ENCODE peak calls at places on chromosomes 4 and X, in six cellular contexts. One of them, this sample, is unnamed.

GRCh38 chrX:113741744-113742143 is 842.1 kb upstream of the HTR2C start:
- DNase-seq in CD8-positive, alpha-beta T cell: no peak
- DNase-seq in neural progenitor cell: peak; percentile 55
- DNase-seq in CD4-positive, CD25-positive, alpha-beta regulatory T cell: no peak
- DNase-seq in HCT116: peak; percentile 18
- DNase-seq in endodermal cell: peak; percentile 59
- DNase-seq in this sample: no peak

GRCh38 chr4:185573651-185574199 is 38.4 kb upstream of the PDLIM3 start:
- DNase-seq in CD8-positive, alpha-beta T cell: no peak
- DNase-seq in neural progenitor cell: peak; percentile 54
- DNase-seq in CD4-positive, CD25-positive, alpha-beta regulatory T cell: no peak
- DNase-seq in HCT116: peak; percentile 91
- DNase-seq in endodermal cell: peak; percentile 87
- DNase-seq in this sample: no peak

GRCh38 chr4:7814451-7814850 is 125.2 kb downstream of the AFAP1 start:
- DNase-seq in CD8-positive, alpha-beta T cell: no peak
- DNase-seq in neural progenitor cell: no peak
- DNase-seq in CD4-positive, CD25-positive, alpha-beta regulatory T cell: no peak
- DNase-seq in HCT116: no peak
- DNase-seq in endodermal cell: no peak
- DNase-seq in this sample: no peak

GRCh38 chrX:47595701-47596655 is 13.7 kb downstream of the TIMP1 start:
- DNase-seq in CD8-positive, alpha-beta T cell: peak; percentile 48
- DNase-seq in neural progenitor cell: no peak
- DNase-seq in CD4-positive, CD25-positive, alpha-beta regulatory T cell: no peak
- DNase-seq in HCT116: no peak
- DNase-seq in endodermal cell: no peak
- DNase-seq in this sample: no peak

GRCh38 chrX:139881572-139881971 is 51.3 kb downstream of the ATP11C start:
- DNase-seq in CD8-positive, alpha-beta T cell: no peak
- DNase-seq in neural progenitor cell: no peak
- DNase-seq in CD4-positive, CD25-positive, alpha-beta regulatory T cell: no peak
- DNase-seq in HCT116: no peak
- DNase-seq in endodermal cell: no peak
- DNase-seq in this sample: no peak

GRCh38 chrX:10617964-10618342 is 2.4 kb downstream of the MID1 start:
- DNase-seq in CD8-positive, alpha-beta T cell: no peak
- DNase-seq in neural progenitor cell: no peak
- DNase-seq in CD4-positive, CD25-positive, alpha-beta regulatory T cell: no peak
- DNase-seq in HCT116: no peak
- DNase-seq in endodermal cell: no peak
- DNase-seq in this sample: no peak

GRCh38 chrX:40471965-40472648 is 108.7 kb upstream of the ATP6AP2 start:
- DNase-seq in CD8-positive, alpha-beta T cell: peak; percentile 53
- DNase-seq in neural progenitor cell: peak; percentile 48
- DNase-seq in CD4-positive, CD25-positive, alpha-beta regulatory T cell: no peak
- DNase-seq in HCT116: no peak
- DNase-seq in endodermal cell: peak; percentile 87
- DNase-seq in this sample: no peak

GRCh38 chr4:92381640-92382039 is 77.9 kb downstream of the GRID2 start:
- DNase-seq in CD8-positive, alpha-beta T cell: no peak
- DNase-seq in neural progenitor cell: no peak
- DNase-seq in CD4-positive, CD25-positive, alpha-beta regulatory T cell: no peak
- DNase-seq in HCT116: no peak
- DNase-seq in endodermal cell: no peak
- DNase-seq in this sample: no peak

GRCh38 chrX:139862208-139862607 is 70.6 kb downstream of the ATP11C start:
- DNase-seq in CD8-positive, alpha-beta T cell: no peak
- DNase-seq in neural progenitor cell: no peak
- DNase-seq in CD4-positive, CD25-positive, alpha-beta regulatory T cell: no peak
- DNase-seq in HCT116: no peak
- DNase-seq in endodermal cell: no peak
- DNase-seq in this sample: no peak

GRCh38 chrX:132740316-132741123 is 217.9 kb downstream of the HS6ST2 start:
- DNase-seq in CD8-positive, alpha-beta T cell: no peak
- DNase-seq in neural progenitor cell: peak; percentile 85
- DNase-seq in CD4-positive, CD25-positive, alpha-beta regulatory T cell: no peak
- DNase-seq in HCT116: no peak
- DNase-seq in endodermal cell: no peak
- DNase-seq in this sample: no peak

GRCh38 chr4:112951362-112951962 is 98.0 kb upstream of the ANK2 start:
- DNase-seq in CD8-positive, alpha-beta T cell: no peak
- DNase-seq in neural progenitor cell: no peak
- DNase-seq in CD4-positive, CD25-positive, alpha-beta regulatory T cell: peak; percentile 5
- DNase-seq in HCT116: no peak
- DNase-seq in endodermal cell: no peak
- DNase-seq in this sample: no peak

GRCh38 chrX:111519215-111519614 is 7.8 kb downstream of the SERTM2 start:
- DNase-seq in CD8-positive, alpha-beta T cell: no peak
- DNase-seq in neural progenitor cell: peak; percentile 70
- DNase-seq in CD4-positive, CD25-positive, alpha-beta regulatory T cell: no peak
- DNase-seq in HCT116: no peak
- DNase-seq in endodermal cell: no peak
- DNase-seq in this sample: no peak

GRCh38 chr4:166459616-166460015 is 586.6 kb downstream of the TLL1 start:
- DNase-seq in CD8-positive, alpha-beta T cell: no peak
- DNase-seq in neural progenitor cell: no peak
- DNase-seq in CD4-positive, CD25-positive, alpha-beta regulatory T cell: no peak
- DNase-seq in HCT116: no peak
- DNase-seq in endodermal cell: no peak
- DNase-seq in this sample: no peak

GRCh38 chr4:100539706-100540105 is 21.9 kb upstream of the EMCN start:
- DNase-seq in CD8-positive, alpha-beta T cell: no peak
- DNase-seq in neural progenitor cell: no peak
- DNase-seq in CD4-positive, CD25-positive, alpha-beta regulatory T cell: no peak
- DNase-seq in HCT116: no peak
- DNase-seq in endodermal cell: no peak
- DNase-seq in this sample: no peak

GRCh38 chr4:140355288-140355687 is 18.2 kb upstream of the SCOC start:
- DNase-seq in CD8-positive, alpha-beta T cell: no peak
- DNase-seq in neural progenitor cell: no peak
- DNase-seq in CD4-positive, CD25-positive, alpha-beta regulatory T cell: no peak
- DNase-seq in HCT116: no peak
- DNase-seq in endodermal cell: no peak
- DNase-seq in this sample: no peak

GRCh38 chr4:171846232-171846631 is 33.0 kb downstream of the GALNTL6 start:
- DNase-seq in CD8-positive, alpha-beta T cell: no peak
- DNase-seq in neural progenitor cell: peak; percentile 83
- DNase-seq in CD4-positive, CD25-positive, alpha-beta regulatory T cell: no peak
- DNase-seq in HCT116: peak; percentile 42
- DNase-seq in endodermal cell: peak; percentile 95
- DNase-seq in this sample: no peak

GRCh38 chr4:2860391-2861348 is 17.0 kb downstream of the ADD1 start:
- DNase-seq in CD8-positive, alpha-beta T cell: no peak
- DNase-seq in neural progenitor cell: peak; percentile 27
- DNase-seq in CD4-positive, CD25-positive, alpha-beta regulatory T cell: no peak
- DNase-seq in HCT116: no peak
- DNase-seq in endodermal cell: peak; percentile 61
- DNase-seq in this sample: no peak

GRCh38 chrX:115058276-115058675 is 40.9 kb upstream of the IL13RA2 start:
- DNase-seq in CD8-positive, alpha-beta T cell: no peak
- DNase-seq in neural progenitor cell: no peak
- DNase-seq in CD4-positive, CD25-positive, alpha-beta regulatory T cell: no peak
- DNase-seq in HCT116: no peak
- DNase-seq in endodermal cell: no peak
- DNase-seq in this sample: no peak

GRCh38 chr4:123856689-123857545 is 460.3 kb downstream of the SPRY1 start:
- DNase-seq in CD8-positive, alpha-beta T cell: no peak
- DNase-seq in neural progenitor cell: peak; percentile 67
- DNase-seq in CD4-positive, CD25-positive, alpha-beta regulatory T cell: no peak
- DNase-seq in HCT116: no peak
- DNase-seq in endodermal cell: peak; percentile 79
- DNase-seq in this sample: no peak

DNA sequence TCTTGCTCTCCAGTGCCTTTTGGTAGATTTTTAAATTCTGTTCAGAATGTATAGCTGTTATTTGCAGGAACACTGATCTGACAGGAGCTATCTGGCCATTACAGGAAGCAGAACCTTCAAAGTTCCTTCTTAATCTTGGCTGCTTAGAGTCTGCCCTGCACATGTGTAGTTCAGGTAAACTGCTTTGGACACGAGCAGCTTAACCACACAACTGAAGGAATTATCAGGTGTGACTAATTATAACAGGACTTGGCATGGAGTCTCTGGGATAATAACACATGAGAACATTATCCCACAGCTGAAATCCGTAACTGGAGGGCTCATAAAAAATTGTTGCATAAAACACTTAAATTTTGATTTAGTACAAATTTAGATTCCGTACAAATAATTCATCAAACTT is 11.6 kb upstream of the ING2 start:
- DNase-seq in CD8-positive, alpha-beta T cell: no peak
- DNase-seq in neural progenitor cell: no peak
- DNase-seq in CD4-positive, CD25-positive, alpha-beta regulatory T cell: no peak
- DNase-seq in HCT116: no peak
- DNase-seq in endodermal cell: no peak
- DNase-seq in this sample: no peak
- H3K4me1 ChIP-seq in CD8-positive, alpha-beta T cell: no peaks in the 10 kb centered on the region
- H3K4me1 ChIP-seq in neural progenitor cell: peaks cover 7% of the 10 kb centered on the region
- H3K4me1 ChIP-seq in CD4-positive, CD25-positive, alpha-beta regulatory T cell: no peaks in the 10 kb centered on the region
- H3K4me1 ChIP-seq in HCT116: peaks cover 11% of the 10 kb centered on the region
- H3K4me1 ChIP-seq in endodermal cell: no peaks in the 10 kb centered on the region
- H3K4me1 ChIP-seq in this sample: no peaks in the 10 kb centered on the region

GRCh38 chr4:680091-680490 is 5.7 kb downstream of the MYL5 start:
- DNase-seq in CD8-positive, alpha-beta T cell: no peak
- DNase-seq in neural progenitor cell: no peak
- DNase-seq in CD4-positive, CD25-positive, alpha-beta regulatory T cell: no peak
- DNase-seq in HCT116: no peak
- DNase-seq in endodermal cell: no peak
- DNase-seq in this sample: no peak
- H3K4me1 ChIP-seq in CD8-positive, alpha-beta T cell: peaks cover 19% of the 10 kb centered on the region
- H3K4me1 ChIP-seq in neural progenitor cell: peaks cover 8% of the 10 kb centered on the region
- H3K4me1 ChIP-seq in CD4-positive, CD25-positive, alpha-beta regulatory T cell: peaks cover 21% of the 10 kb centered on the region
- H3K4me1 ChIP-seq in HCT116: peaks cover 58% of the 10 kb centered on the region
- H3K4me1 ChIP-seq in endodermal cell: no peaks in the 10 kb centered on the region
- H3K4me1 ChIP-seq in this sample: peaks cover 5% of the 10 kb centered on the region

GRCh38 chr4:155675709-155676429 is 9.2 kb downstream of the GUCY1A1 start:
- DNase-seq in CD8-positive, alpha-beta T cell: no peak
- DNase-seq in neural progenitor cell: peak; percentile 24
- DNase-seq in CD4-positive, CD25-positive, alpha-beta regulatory T cell: no peak
- DNase-seq in HCT116: no peak
- DNase-seq in endodermal cell: no peak
- DNase-seq in this sample: no peak

GRCh38 chr4:155672342-155672741 is 5.7 kb downstream of the GUCY1A1 start:
- DNase-seq in CD8-positive, alpha-beta T cell: no peak
- DNase-seq in neural progenitor cell: no peak
- DNase-seq in CD4-positive, CD25-positive, alpha-beta regulatory T cell: no peak
- DNase-seq in HCT116: no peak
- DNase-seq in endodermal cell: no peak
- DNase-seq in this sample: no peak

GRCh38 chr4:155676430-155676825 is 9.8 kb downstream of the GUCY1A1 start:
- DNase-seq in CD8-positive, alpha-beta T cell: no peak
- DNase-seq in neural progenitor cell: peak; percentile 14
- DNase-seq in CD4-positive, CD25-positive, alpha-beta regulatory T cell: no peak
- DNase-seq in HCT116: no peak
- DNase-seq in endodermal cell: no peak
- DNase-seq in this sample: no peak

GRCh38 chr4:155673453-155673979 is 6.9 kb downstream of the GUCY1A1 start:
- DNase-seq in CD8-positive, alpha-beta T cell: no peak
- DNase-seq in neural progenitor cell: no peak
- DNase-seq in CD4-positive, CD25-positive, alpha-beta regulatory T cell: no peak
- DNase-seq in HCT116: no peak
- DNase-seq in endodermal cell: no peak
- DNase-seq in this sample: no peak

GRCh38 chr4:155674669-155675071 is 8.0 kb downstream of the GUCY1A1 start:
- DNase-seq in CD8-positive, alpha-beta T cell: no peak
- DNase-seq in neural progenitor cell: no peak
- DNase-seq in CD4-positive, CD25-positive, alpha-beta regulatory T cell: no peak
- DNase-seq in HCT116: no peak
- DNase-seq in endodermal cell: no peak
- DNase-seq in this sample: no peak
- H3K4me1 ChIP-seq in CD8-positive, alpha-beta T cell: no peaks in the 10 kb centered on the region
- H3K4me1 ChIP-seq in neural progenitor cell: peaks cover 33% of the 10 kb centered on the region
- H3K4me1 ChIP-seq in CD4-positive, CD25-positive, alpha-beta regulatory T cell: no peaks in the 10 kb centered on the region
- H3K4me1 ChIP-seq in HCT116: no peaks in the 10 kb centered on the region
- H3K4me1 ChIP-seq in endodermal cell: peaks cover 4% of the 10 kb centered on the region
- H3K4me1 ChIP-seq in this sample: no peaks in the 10 kb centered on the region

GRCh38 chr4:11640584-11640983 is 211.9 kb upstream of the HS3ST1 start:
- DNase-seq in CD8-positive, alpha-beta T cell: no peak
- DNase-seq in neural progenitor cell: no peak
- DNase-seq in CD4-positive, CD25-positive, alpha-beta regulatory T cell: no peak
- DNase-seq in HCT116: no peak
- DNase-seq in endodermal cell: no peak
- DNase-seq in this sample: no peak
- H3K4me1 ChIP-seq in CD8-positive, alpha-beta T cell: no peaks in the 10 kb centered on the region
- H3K4me1 ChIP-seq in neural progenitor cell: no peaks in the 10 kb centered on the region
- H3K4me1 ChIP-seq in CD4-positive, CD25-positive, alpha-beta regulatory T cell: no peaks in the 10 kb centered on the region
- H3K4me1 ChIP-seq in HCT116: peaks cover 66% of the 10 kb centered on the region
- H3K4me1 ChIP-seq in endodermal cell: no peaks in the 10 kb centered on the region
- H3K4me1 ChIP-seq in this sample: no peaks in the 10 kb centered on the region

GRCh38 chrX:31847773-31848172 is 775.9 kb upstream of the FTHL17 start:
- DNase-seq in CD8-positive, alpha-beta T cell: no peak
- DNase-seq in neural progenitor cell: no peak
- DNase-seq in CD4-positive, CD25-positive, alpha-beta regulatory T cell: no peak
- DNase-seq in HCT116: no peak
- DNase-seq in endodermal cell: no peak
- DNase-seq in this sample: no peak
- H3K4me1 ChIP-seq in CD8-positive, alpha-beta T cell: no peaks in the 10 kb centered on the region
- H3K4me1 ChIP-seq in neural progenitor cell: no peaks in the 10 kb centered on the region
- H3K4me1 ChIP-seq in CD4-positive, CD25-positive, alpha-beta regulatory T cell: no peaks in the 10 kb centered on the region
- H3K4me1 ChIP-seq in HCT116: no peaks in the 10 kb centered on the region
- H3K4me1 ChIP-seq in endodermal cell: no peaks in the 10 kb centered on the region
- H3K4me1 ChIP-seq in this sample: no peaks in the 10 kb centered on the region

DNA sequence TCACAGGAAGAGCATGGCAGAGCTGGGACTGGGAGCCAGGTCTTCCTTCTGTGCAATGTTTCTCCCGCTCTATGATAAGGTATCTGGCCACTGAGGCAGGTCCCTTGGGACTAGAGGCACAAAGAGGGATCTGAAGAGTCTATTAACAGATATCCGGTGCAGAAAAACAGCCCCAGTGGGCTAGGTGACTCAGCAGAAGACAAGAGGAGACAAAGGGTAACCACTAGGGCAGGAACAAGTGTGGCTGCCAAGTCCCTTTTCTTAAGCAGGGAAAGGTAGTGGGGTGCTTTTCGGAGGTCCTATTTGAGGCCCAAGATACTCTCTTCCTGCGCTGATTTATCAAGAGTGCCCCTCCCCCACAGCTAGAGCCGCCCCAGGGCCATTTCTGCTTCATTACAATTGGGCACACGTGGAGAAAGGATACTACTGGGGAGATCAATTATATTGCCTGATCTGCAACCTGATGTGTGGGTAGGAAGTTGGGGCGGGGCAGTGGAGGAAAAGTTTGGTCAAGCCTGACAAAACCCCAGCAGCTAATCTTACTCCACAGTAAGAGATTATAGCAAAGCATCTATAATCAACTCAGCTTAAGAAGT is at the start of gene DGAT2L6:
- DNase-seq in CD8-positive, alpha-beta T cell: no peak
- DNase-seq in neural progenitor cell: no peak
- DNase-seq in CD4-positive, CD25-positive, alpha-beta regulatory T cell: no peak
- DNase-seq in HCT116: no peak
- DNase-seq in endodermal cell: no peak
- DNase-seq in this sample: no peak
- H3K4me1 ChIP-seq in CD8-positive, alpha-beta T cell: no peaks in the 10 kb centered on the region
- H3K4me1 ChIP-seq in neural progenitor cell: peaks cover 13% of the 10 kb centered on the region
- H3K4me1 ChIP-seq in CD4-positive, CD25-positive, alpha-beta regulatory T cell: no peaks in the 10 kb centered on the region
- H3K4me1 ChIP-seq in HCT116: peaks cover 28% of the 10 kb centered on the region
- H3K4me1 ChIP-seq in endodermal cell: no peaks in the 10 kb centered on the region
- H3K4me1 ChIP-seq in this sample: no peaks in the 10 kb centered on the region

GRCh38 chr4:176258135-176258534 is 10.9 kb downstream of the ASB5 start:
- DNase-seq in CD8-positive, alpha-beta T cell: no peak
- DNase-seq in neural progenitor cell: no peak
- DNase-seq in CD4-positive, CD25-positive, alpha-beta regulatory T cell: no peak
- DNase-seq in HCT116: no peak
- DNase-seq in endodermal cell: no peak
- DNase-seq in this sample: no peak
- H3K4me1 ChIP-seq in CD8-positive, alpha-beta T cell: no peaks in the 10 kb centered on the region
- H3K4me1 ChIP-seq in neural progenitor cell: peaks cover 29% of the 10 kb centered on the region
- H3K4me1 ChIP-seq in CD4-positive, CD25-positive, alpha-beta regulatory T cell: no peaks in the 10 kb centered on the region
- H3K4me1 ChIP-seq in HCT116: no peaks in the 10 kb centered on the region
- H3K4me1 ChIP-seq in endodermal cell: peaks cover 22% of the 10 kb centered on the region
- H3K4me1 ChIP-seq in this sample: no peaks in the 10 kb centered on the region

This sample was measured in CD8-positive, alpha-beta memory T cell.